ENCODE peak calls at places on chromosomes 2 and 18, in five cellular contexts. T, D, Z, C and F are unnamed samples.

GRCh38 chr2:159774370-159774990 is 23.5 kb downstream of the CD302 start:
- DNase-seq in T (no peak), D (no peak), Z (no peak), C (no peak), F (no peak)

GRCh38 chr2:101718993-101719571 is 21.6 kb downstream of the MAP4K4 start:
- DNase-seq in T (no peak), D (no peak), Z (no peak), C (no peak), F (no peak)

GRCh38 chr2:181839811-181840210 is 51.7 kb upstream of the ITPRID2 start:
- DNase-seq in T (no peak), D (no peak), Z (no peak), C (no peak), F (no peak)

GRCh38 chr2:145002624-145003023 is 482.7 kb upstream of the ZEB2 start:
- DNase-seq in T (no peak), D (no peak), Z (no peak), C (no peak), F (no peak)

GRCh38 chr2:215465246-215465645 is 29.4 kb upstream of the FN1 start:
- DNase-seq in T (no peak), D (no peak), Z (no peak), C (no peak), F (no peak)

GRCh38 chr2:121150713-121151112 is 134.3 kb downstream of the TFCP2L1 start:
- DNase-seq in T (no peak), D (no peak), Z (no peak), C (no peak), F (no peak)

GRCh38 chr2:104412384-104412783 is 441.5 kb upstream of the POU3F3 start:
- DNase-seq in T (peak; percentile 12), D (no peak), Z (no peak), C (peak; percentile 20), F (peak; percentile 45)

GRCh38 chr18:61256291-61256690 is 76.9 kb upstream of the CDH20 start:
- DNase-seq in T (no peak), D (no peak), Z (no peak), C (no peak), F (no peak)

GRCh38 chr2:235463893-235464292 is 29.9 kb upstream of the AGAP1 start:
- DNase-seq in T (no peak), D (no peak), Z (no peak), C (no peak), F (peak; percentile 68)

GRCh38 chr2:101113441-101114267 is 37.5 kb downstream of the TBC1D8 start:
- DNase-seq in T (no peak), D (peak; percentile 51), Z (no peak), C (peak; percentile 88), F (no peak)

GRCh38 chr2:70898363-70899240 is 37.1 kb upstream of the ATP6V1B1 start:
- DNase-seq in T (no peak), D (no peak), Z (no peak), C (no peak), F (no peak)

GRCh38 chr2:211026109-211026508 is 469.7 kb downstream of the CPS1 start:
- DNase-seq in T (no peak), D (no peak), Z (no peak), C (no peak), F (no peak)

GRCh38 chr2:236054661-236055060 is 113.5 kb downstream of the GBX2 start:
- DNase-seq in T (no peak), D (no peak), Z (no peak), C (no peak), F (no peak)

GRCh38 chr2:107553534-107553933 is 273.2 kb upstream of the RGPD4 start:
- DNase-seq in T (no peak), D (no peak), Z (no peak), C (peak; percentile 3), F (no peak)

DNA sequence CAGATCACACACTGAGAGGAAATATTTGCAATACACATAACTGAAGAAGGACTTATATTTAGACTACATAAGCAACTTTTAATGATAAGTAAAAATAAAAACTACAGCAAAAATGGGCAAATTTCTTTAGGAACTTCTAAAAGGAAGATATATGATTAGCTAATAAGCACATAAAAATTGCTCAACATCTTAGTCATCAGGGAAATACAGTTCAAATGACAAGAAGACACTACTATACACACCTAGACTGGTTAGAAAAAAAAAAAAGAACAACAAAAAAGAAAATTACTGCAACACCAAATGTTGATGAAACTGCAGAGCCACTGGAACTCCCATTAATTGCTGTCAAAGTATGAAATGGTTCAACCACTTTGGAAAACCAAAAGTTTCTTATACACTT is 1247.5 kb upstream of the ACVR2A start:
- DNase-seq in T (no peak), D (no peak), Z (no peak), C (no peak), F (no peak)
- TF ChIP-seq SIN3A in T (no peak), D (no peak), Z (no peak), C (no peak), F (no peak)

DNA sequence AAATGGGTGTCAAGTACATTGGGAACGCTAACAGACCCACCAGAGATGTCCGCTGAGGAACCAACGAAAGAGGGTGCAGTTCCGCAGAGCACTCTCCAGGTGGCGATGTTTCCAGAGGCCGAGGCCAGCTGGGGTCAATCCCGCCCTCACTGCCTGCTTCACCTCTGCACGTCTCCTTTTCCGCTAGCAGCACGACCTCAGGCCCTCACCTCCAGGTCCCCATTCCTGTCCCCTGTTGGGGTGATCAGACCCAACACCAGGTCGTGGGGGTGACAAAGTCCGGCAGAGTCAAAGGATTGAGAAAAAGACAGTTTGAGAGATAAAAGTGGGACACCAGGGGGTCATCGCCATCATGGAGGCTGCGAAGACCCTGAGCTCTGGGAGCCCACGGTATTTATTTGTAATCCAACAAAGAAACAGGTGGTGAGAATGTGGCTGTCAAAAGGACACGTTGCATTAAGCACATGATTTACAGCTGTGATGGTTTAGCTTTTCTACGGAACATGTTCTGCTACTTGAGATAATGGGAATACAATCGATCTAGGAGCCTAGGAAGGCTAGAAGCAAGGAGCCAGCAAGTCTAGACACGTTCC is 27.3 kb downstream of the ZAP70 start:
- DNase-seq in T (peak; percentile 42), D (peak; percentile 29), Z (no peak), C (peak; percentile 54), F (peak; percentile 89)
- TF ChIP-seq SIN3A in T (no peak), D (no peak), Z (no peak), C (no peak), F (no peak)

DNA sequence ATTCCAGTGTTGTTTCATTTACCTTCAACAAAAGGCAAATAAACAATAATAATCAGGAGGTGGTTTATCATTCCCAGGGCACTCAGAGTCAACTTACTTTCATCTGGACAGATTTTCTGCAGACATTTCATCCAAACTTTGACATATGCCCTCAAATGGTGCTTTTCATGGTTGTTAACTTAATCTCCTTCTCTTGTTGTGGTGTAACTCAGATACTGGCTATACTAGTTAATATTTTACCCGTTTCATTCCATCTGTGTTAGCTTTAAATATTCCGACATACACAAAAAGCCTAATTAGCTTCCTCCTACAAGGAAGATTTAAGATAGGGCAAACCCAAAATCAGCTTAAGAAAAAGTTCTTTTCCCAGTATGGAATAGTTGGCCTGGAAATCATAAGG is 44.4 kb upstream of the RPE start:
- DNase-seq in T (no peak), D (no peak), Z (no peak), C (no peak), F (no peak)
- TF ChIP-seq SIN3A in T (no peak), D (no peak), Z (no peak), C (no peak), F (no peak)

GRCh38 chr18:78151234-78151633 is 828.4 kb upstream of the SALL3 start:
- DNase-seq in T (no peak), D (no peak), Z (no peak), C (no peak), F (no peak)

GRCh38 chr18:78151948-78152725 is 827.5 kb upstream of the SALL3 start:
- DNase-seq in T (no peak), D (no peak), Z (no peak), C (no peak), F (no peak)

GRCh38 chr18:78153362-78153761 is 826.3 kb upstream of the SALL3 start:
- DNase-seq in T (no peak), D (no peak), Z (no peak), C (no peak), F (no peak)

GRCh38 chr18:78154444-78154843 is 825.2 kb upstream of the SALL3 start:
- DNase-seq in T (no peak), D (no peak), Z (no peak), C (no peak), F (no peak)

DNA sequence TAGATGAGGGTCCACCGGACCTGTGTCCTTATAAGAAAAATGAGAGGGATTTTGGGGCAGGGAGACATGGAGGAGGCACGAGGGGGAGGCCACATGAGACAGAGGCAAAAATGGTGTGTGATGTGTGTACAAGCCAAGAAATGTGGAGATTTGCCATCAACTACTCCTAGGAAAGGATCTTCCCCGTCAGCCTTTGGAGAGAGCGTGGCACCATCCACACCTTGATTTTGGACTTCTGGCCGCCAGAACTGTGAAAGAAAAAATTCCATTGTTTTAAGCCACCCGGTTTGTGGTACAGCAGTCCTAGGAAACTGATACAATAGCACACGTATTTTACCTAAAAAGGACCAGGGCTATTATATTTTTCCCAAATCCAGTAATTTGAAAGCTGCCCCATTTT is 829.0 kb upstream of the SALL3 start:
- DNase-seq in T (no peak), D (no peak), Z (no peak), C (no peak), F (no peak)
- TF ChIP-seq SIN3A in T (no peak), D (no peak), Z (no peak), C (no peak), F (no peak)

DNA sequence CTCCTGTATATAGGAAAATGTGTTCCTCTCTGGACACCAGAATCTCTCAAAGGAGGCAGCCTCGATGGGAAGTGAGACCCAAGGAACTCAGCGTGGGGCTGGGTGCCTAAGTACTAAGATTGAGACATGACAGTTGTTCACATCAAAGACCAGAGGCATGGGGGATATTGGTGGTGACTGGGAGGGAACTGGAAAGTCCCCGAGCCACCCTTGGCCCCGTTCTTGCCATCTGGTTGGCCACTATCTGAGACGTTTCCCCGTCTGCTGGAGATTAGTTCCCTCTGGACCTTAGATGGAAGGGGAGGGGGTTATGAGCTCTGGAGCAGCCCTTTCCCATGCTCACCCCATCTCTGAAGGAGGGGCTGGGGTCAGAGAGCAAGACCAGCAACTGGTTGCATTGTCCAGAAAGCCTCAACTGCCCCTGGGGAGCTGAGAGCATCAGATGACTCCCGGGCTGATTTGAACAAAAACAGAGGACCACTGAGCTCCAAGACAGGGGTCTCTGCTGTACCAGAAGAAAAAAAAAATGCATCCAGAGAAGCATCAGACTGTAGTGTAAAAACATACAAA is 11.8 kb downstream of the FBLN7 start:
- DNase-seq in T (no peak), D (no peak), Z (no peak), C (no peak), F (no peak)
- TF ChIP-seq SIN3A in T (no peak), D (no peak), Z (no peak), C (no peak), F (no peak)

GRCh38 chr2:2524340-2524941 is 193.4 kb upstream of the MYT1L start:
- DNase-seq in T (no peak), D (no peak), Z (no peak), C (no peak), F (no peak)
- TF ChIP-seq SIN3A in T (no peak), D (no peak), Z (no peak), C (no peak), F (no peak)